ENCODE peak calls at places on chromosome 1, in ten cellular contexts. E is pancreas, F is A549, G is psoas muscle, M is ovary, R is left ventricle myocardium inferior, U is suprapubic skin, A is PC-3, S is breast epithelium, O is heart left ventricle. P is an unnamed sample.

GRCh38 chr1:198534540-198535413 is 5.7 kb downstream of the ATP6V1G3 start:
- DNase-seq in F (peak; percentile 6), M (no peak), O (no peak), G (no peak), U (no peak), R (no peak), A (peak; percentile 59), E (no peak), S (no peak), P (no peak)

GRCh38 chr1:187281085-187281484 is 452.3 kb downstream of the PLA2G4A start:
- DNase-seq in S (no peak), O (no peak), F (no peak), U (no peak), E (no peak), R (no peak), A (no peak), M (no peak), G (no peak), P (no peak)

GRCh38 chr1:117735045-117735992 is 129.5 kb downstream of the TENT5C start:
- DNase-seq in A (peak; percentile 72), G (no peak), M (no peak), F (peak; percentile 8), O (no peak), U (no peak), S (no peak), R (no peak), E (no peak), P (no peak)

GRCh38 chr1:84298688-84299535 is 2.6 kb upstream of the SAMD13 start:
- DNase-seq in S (peak; percentile 19), M (peak; percentile 20), G (peak; percentile 66), F (peak; percentile 34), E (peak; percentile 38), U (peak; percentile 69), A (peak; percentile 43), O (peak; percentile 73), R (peak; percentile 26), P (peak; percentile 31)

GRCh38 chr1:146032613-146033219 is 11.2 kb upstream of the HJV start:
- DNase-seq in M (no peak), O (no peak), G (no peak), S (no peak), R (no peak), U (no peak), E (no peak), F (peak; percentile 61), A (peak; percentile 81), P (no peak)

GRCh38 chr1:93079685-93080141 is 630 bp downstream of the MTF2 start:
- DNase-seq in O (no peak), S (no peak), R (no peak), M (peak; percentile 42), F (no peak), U (peak; percentile 62), E (no peak), G (peak; percentile 56), A (peak; percentile 7), P (peak; percentile 29)

GRCh38 chr1:59707216-59707615 is 107.5 kb upstream of the HOOK1 start:
- DNase-seq in S (no peak), M (peak; percentile 49), G (peak; percentile 69), R (peak; percentile 39), E (no peak), A (peak; percentile 74), U (no peak), F (peak; percentile 33), O (no peak), P (no peak)

GRCh38 chr1:147545133-147545532 is 3.8 kb downstream of the BCL9 start:
- DNase-seq in S (peak; percentile 57), E (no peak), F (no peak), G (peak; percentile 67), U (no peak), A (peak; percentile 95), O (no peak), R (no peak), M (no peak), P (peak; percentile 79)

GRCh38 chr1:119713039-119713537 is 1.4 kb downstream of the PHGDH start:
- DNase-seq in R (no peak), U (no peak), A (no peak), O (no peak), S (no peak), F (no peak), E (peak; percentile 44), M (peak; percentile 36), G (no peak), P (no peak)

GRCh38 chr1:119712342-119713038 is 756 bp downstream of the PHGDH start:
- DNase-seq in R (peak; percentile 78), O (peak; percentile 82), F (peak; percentile 72), M (peak; percentile 83), A (peak; percentile 66), U (peak; percentile 87), E (peak; percentile 92), G (peak; percentile 86), S (peak; percentile 41), P (peak; percentile 77)

GRCh38 chr1:119715542-119715941 is 3.8 kb downstream of the PHGDH start:
- DNase-seq in M (no peak), U (no peak), O (no peak), R (no peak), S (no peak), G (no peak), E (peak; percentile 57), F (no peak), A (no peak), P (no peak)

GRCh38 chr1:119713538-119714456 is 2.1 kb downstream of the PHGDH start:
- DNase-seq in O (no peak), A (peak; percentile 4), E (no peak), U (no peak), S (no peak), R (no peak), F (no peak), M (no peak), G (no peak), P (no peak)

DNA sequence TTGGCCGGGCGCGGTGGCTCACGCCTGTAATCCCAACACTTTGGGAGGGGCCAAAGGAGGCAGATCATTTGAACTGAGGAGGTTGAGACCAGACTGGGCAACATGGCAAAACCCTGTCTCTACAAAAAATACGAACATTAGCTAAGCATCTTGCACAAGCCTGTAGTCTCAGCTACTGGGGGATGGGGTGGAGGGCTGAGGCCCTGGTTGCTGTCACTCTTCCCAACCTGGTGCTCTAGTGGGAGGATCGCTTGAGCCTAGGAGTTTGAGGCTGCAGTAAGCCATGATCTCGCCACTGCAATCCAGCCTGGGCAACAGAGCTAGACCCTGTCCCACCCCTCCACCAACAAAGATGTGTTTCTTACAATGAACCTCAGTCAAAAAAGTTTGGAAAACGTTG is 2.8 kb downstream of the PHGDH start:
- DNase-seq in R (no peak), A (no peak), E (no peak), O (no peak), F (no peak), M (no peak), S (no peak), G (peak; percentile 54), U (no peak), P (no peak)
- H3K4me3 ChIP-seq in R (peak overlapping the region; percentile 24), A (peak overlapping the region; percentile 98), E (peak overlapping the region; percentile 75), O (no peak overlapping the region), F (no peak overlapping the region), M (no peak overlapping the region), S (no peak overlapping the region), G (no peak overlapping the region), U (peak overlapping the region; percentile 58), P (no peak overlapping the region)

DNA sequence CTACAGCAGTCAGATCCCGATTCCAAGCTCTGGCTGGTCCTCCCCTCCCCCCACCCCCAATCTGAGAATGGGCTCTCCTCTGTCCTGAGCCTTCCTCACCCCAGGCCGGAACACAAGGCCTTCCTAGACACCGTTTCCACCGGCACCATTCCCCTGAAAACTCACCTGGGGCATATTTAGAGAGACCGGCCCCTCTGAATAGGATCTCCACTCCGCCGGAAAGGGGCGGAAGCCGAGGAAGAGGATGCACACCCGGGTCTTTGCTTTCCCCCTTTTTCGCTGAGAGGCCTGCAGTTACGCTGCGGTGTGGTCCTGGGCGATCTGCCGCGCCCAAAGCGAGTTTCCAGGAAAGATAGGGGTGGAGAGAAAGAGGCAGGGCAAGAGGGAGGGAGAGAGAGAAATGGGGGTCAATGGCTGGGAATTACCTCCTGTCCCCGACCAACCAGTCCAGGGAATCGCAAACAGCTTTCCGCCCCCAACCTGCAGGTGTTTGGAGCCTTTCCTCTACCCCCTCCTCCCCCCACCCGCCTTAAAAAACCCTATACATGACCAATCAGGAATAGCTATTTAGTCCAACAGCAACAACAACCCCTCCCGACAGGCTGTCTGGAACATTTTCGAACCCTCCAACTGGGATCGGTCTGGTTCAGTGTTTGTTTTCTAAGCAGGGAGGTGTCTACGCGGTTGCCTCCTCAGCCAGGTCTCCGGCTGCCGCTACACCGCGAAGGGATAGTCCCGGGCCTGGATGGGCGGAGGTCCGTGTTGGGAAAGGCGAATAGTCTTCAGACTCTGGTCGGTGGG is 2.8 kb downstream of the TAL1 start:
- DNase-seq in U (no peak), O (no peak), F (no peak), M (no peak), E (no peak), S (no peak), A (no peak), G (no peak), R (no peak), P (no peak)
- H3K27ac ChIP-seq in U (peak overlapping the region; percentile 35), O (peak overlapping the region; percentile 84), F (no peak overlapping the region), M (no peak overlapping the region), E (no peak overlapping the region), S (peak overlapping the region; percentile 53), A (no peak overlapping the region), G (no peak overlapping the region), R (peak overlapping the region; percentile 91), P (peak overlapping the region; percentile 71)

GRCh38 chr1:8407652-8408051 is 89.7 kb downstream of the SLC45A1 start:
- DNase-seq in U (no peak), E (no peak), A (no peak), R (no peak), O (no peak), M (no peak), S (no peak), G (no peak), F (no peak), P (no peak)

GRCh38 chr1:8409666-8410065 is 91.8 kb downstream of the SLC45A1 start:
- DNase-seq in A (no peak), E (no peak), G (no peak), R (no peak), U (no peak), F (no peak), M (no peak), S (no peak), O (no peak), P (no peak)

GRCh38 chr1:8408151-8408839 is 90.4 kb downstream of the SLC45A1 start:
- DNase-seq in F (no peak), U (peak; percentile 89), S (peak; percentile 42), E (peak; percentile 82), M (peak; percentile 91), R (peak; percentile 66), A (peak; percentile 58), G (peak; percentile 71), O (no peak), P (peak; percentile 68)

GRCh38 chr1:8410791-8411190 is 92.9 kb downstream of the SLC45A1 start:
- DNase-seq in R (no peak), G (no peak), O (no peak), U (no peak), M (no peak), S (no peak), A (no peak), F (no peak), E (no peak), P (no peak)

DNA sequence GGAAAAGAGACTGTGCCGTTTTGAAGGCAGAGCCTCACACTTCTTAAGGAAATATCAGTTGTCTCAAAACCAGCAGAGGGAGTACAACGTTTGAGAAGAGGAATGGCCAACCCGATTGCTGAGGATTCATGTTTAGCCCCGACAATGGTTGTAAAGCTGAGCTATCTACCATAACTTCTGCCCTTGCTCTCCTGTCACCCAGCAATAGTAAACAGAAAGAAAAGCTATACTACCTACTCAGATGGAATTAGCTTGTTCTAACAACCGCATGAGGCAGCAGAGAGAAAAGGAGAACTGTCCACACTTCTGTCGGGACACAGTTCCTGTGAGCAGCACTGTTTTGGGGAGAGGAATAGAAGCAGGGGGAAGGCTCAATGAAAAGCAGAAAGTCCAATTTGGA is 91.2 kb downstream of the SLC45A1 start:
- DNase-seq in S (no peak), O (no peak), G (no peak), M (no peak), A (peak; percentile 35), F (peak; percentile 43), E (no peak), U (no peak), R (no peak), P (no peak)
- TF ChIP-seq CTCF in S (peak; percentile 38), O (peak; percentile 51), G (peak; percentile 49), M (no peak), A (peak; percentile 53), F (peak; percentile 20), E (no peak), U (peak; percentile 46), R (peak; percentile 63), P (peak; percentile 8)

DNA sequence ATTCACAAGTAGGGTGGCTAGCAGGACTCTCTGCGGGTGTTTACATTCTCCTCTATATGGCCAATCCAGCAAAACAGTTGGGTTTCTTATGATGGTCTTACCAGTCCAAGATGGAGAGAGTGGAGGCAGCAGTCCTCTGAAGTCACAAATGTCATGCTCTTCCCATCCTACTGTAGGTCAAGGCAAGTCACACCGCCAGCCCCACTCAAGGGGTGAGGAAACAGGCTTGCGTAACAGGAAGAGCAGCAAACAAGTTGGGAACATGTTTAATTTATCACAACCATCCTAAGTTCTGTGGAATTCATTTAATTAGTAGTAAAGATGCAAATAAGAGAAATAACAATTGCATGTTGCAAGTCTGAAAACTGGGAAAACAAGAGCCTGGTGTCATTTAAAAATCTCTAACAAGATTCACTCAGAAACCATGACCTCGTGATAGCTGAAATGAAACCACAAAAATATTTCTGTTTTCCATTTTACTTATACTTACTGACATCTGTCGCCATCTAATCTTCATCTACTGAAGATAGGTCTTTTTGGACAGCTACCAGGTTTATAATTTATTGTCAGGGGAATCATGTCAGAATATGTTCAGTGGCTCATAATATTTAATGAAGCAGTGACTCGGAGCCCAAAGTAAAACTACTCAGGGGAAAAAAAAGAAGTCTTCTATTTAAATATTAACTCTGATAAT is 349.1 kb upstream of the FMN2 start:
- DNase-seq in A (no peak), G (no peak), E (no peak), O (no peak), S (no peak), M (no peak), U (no peak), F (no peak), R (no peak), P (no peak)
- H3K4me3 ChIP-seq in A (no peak overlapping the region), G (no peak overlapping the region), E (no peak overlapping the region), O (no peak overlapping the region), S (no peak overlapping the region), M (no peak overlapping the region), U (no peak overlapping the region), F (no peak overlapping the region), R (no peak overlapping the region), P (no peak overlapping the region)

P was measured in lung.